ENCODE peak calls at places on chromosomes 5 and 9, in five cellular contexts. B is HL-60; E is CD8-positive, alpha-beta T cell; V is neural progenitor cell; T is glutamatergic neuron. S is an unnamed sample.

GRCh38 chr5:1446602-1447343 is 1.5 kb upstream of the SLC6A3 start:
- DNase-seq in V (peak; percentile 18), T (no peak), E (no peak), B (no peak), S (no peak)

GRCh38 chr5:110377411-110378392 is 348.8 kb downstream of the TMEM232 start:
- DNase-seq in V (peak; percentile 30), B (no peak), E (no peak), T (no peak), S (no peak)

GRCh38 chr5:4700082-4700481 is 440.0 kb upstream of the ADAMTS16 start:
- DNase-seq in E (no peak), T (peak; percentile 91), B (peak; percentile 40), V (peak; percentile 85), S (peak; percentile 65)

GRCh38 chr9:123761905-123762605 is 167.9 kb downstream of the DENND1A start:
- DNase-seq in E (no peak), T (no peak), B (no peak), V (peak; percentile 30), S (no peak)

GRCh38 chr9:133855802-133856592 is 117.8 kb upstream of the SARDH start:
- DNase-seq in E (peak; percentile 1), T (no peak), V (no peak), B (peak; percentile 59), S (peak; percentile 86)

GRCh38 chr5:136128416-136128935 is 4.2 kb upstream of the SMAD5 start:
- DNase-seq in B (no peak), T (no peak), V (no peak), E (no peak), S (no peak)

GRCh38 chr5:149636861-149637246 is 55.6 kb downstream of the ARHGEF37 start:
- DNase-seq in E (peak; percentile 52), V (peak; percentile 80), B (no peak), T (peak; percentile 96), S (no peak)

GRCh38 chr9:130682490-130683121 is 11.0 kb upstream of the EXOSC2 start:
- DNase-seq in V (peak; percentile 90), T (peak; percentile 85), E (peak; percentile 54), B (peak; percentile 64), S (peak; percentile 67)

GRCh38 chr5:6516823-6517222 is 68.2 kb downstream of the UBE2QL1 start:
- DNase-seq in E (no peak), V (no peak), B (no peak), T (no peak), S (no peak)

GRCh38 chr9:76880210-76880609 is 25.7 kb downstream of the PRUNE2 start:
- DNase-seq in T (no peak), V (no peak), B (no peak), E (no peak), S (no peak)

GRCh38 chr5:83306572-83307241 is 164.8 kb upstream of the VCAN start:
- DNase-seq in T (no peak), E (no peak), B (peak; percentile 66), V (no peak), S (peak; percentile 85)

GRCh38 chr9:77433675-77434445 is 214.3 kb downstream of the GNA14 start:
- DNase-seq in T (peak; percentile 74), B (peak; percentile 61), E (peak; percentile 46), V (peak; percentile 78), S (no peak)

GRCh38 chr5:65812648-65813047 is 90.6 kb downstream of the NLN start:
- DNase-seq in T (no peak), B (no peak), V (no peak), E (no peak), S (no peak)

GRCh38 chr5:140214831-140215230 is 39.8 kb downstream of the CYSTM1 start:
- DNase-seq in V (no peak), E (no peak), T (no peak), B (peak; percentile 94), S (no peak)

GRCh38 chr5:42403236-42403635 is 20.0 kb upstream of the GHR start:
- DNase-seq in E (no peak), T (no peak), B (no peak), V (no peak), S (no peak)

GRCh38 chr5:42400474-42400873 is 22.8 kb upstream of the GHR start:
- DNase-seq in B (no peak), T (no peak), E (no peak), V (no peak), S (no peak)

GRCh38 chr5:42399702-42400101 is 23.5 kb upstream of the GHR start:
- DNase-seq in T (no peak), B (no peak), E (no peak), V (no peak), S (no peak)

DNA sequence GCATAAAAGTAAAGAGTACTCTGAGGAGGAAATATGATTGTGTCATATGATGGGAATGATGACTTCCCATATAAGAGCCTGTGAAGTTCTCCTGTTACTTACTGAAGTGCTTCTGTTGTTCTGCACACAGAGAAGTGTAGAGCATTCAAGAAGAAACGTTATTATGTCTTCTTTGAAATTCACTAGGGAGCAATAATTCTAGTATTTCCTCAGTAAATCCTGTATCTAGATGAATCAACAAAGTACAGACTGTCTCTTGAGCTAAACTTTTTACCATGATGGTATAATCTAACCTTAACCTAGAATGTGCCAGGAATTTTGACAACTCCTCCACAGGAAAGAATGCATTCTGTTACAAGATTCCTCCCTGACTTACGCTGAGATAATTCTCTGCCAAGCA is 18.9 kb upstream of the GHR start:
- DNase-seq in E (no peak), T (no peak), V (no peak), B (no peak), S (no peak)
- TF ChIP-seq CTCF in E (no peak), T (no peak), V (no peak), B (no peak), S (no peak)

DNA sequence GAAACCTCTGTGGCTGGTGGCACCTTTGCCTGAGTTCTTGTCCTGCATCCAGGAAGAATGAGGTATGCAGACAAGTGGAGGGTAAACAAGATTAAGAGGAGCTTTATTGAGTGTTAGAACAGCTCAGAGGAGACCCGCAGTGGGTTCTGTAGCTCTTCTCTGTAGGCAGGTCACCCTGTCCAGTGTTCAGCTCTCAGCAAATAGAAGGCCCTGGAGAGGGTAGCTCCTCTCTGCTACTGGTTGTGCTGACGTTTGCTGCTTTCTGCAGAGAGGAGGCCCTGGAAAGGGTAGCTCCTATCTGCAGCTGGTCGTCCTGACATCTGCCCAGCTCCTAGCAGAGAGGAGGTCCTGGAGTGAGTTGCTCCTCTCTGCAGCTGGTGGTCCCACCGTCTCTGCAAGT is 96.8 kb upstream of the CCDC112 start:
- DNase-seq in E (no peak), B (no peak), T (no peak), V (no peak), S (no peak)
- TF ChIP-seq CTCF in E (no peak), B (no peak), T (no peak), V (no peak), S (no peak)

GRCh38 chr9:134983094-134983493 is 65.4 kb upstream of the FCN1 start:
- DNase-seq in T (peak; percentile 55), E (no peak), B (peak; percentile 17), V (peak; percentile 16), S (no peak)
- TF ChIP-seq CTCF in T (peak; percentile 32), E (no peak), B (peak; percentile 31), V (peak; percentile 59), S (peak; percentile 24)

GRCh38 chr5:74015716-74016115 is 389.7 kb downstream of the ARHGEF28 start:
- DNase-seq in B (no peak), T (no peak), V (no peak), E (no peak), S (no peak)

GRCh38 chr5:74017786-74018211 is 391.8 kb downstream of the ARHGEF28 start:
- DNase-seq in E (no peak), B (no peak), T (no peak), V (no peak), S (no peak)

GRCh38 chr5:74019923-74020322 is 393.9 kb downstream of the ARHGEF28 start:
- DNase-seq in E (no peak), T (no peak), V (no peak), B (no peak), S (no peak)

GRCh38 chr5:74016373-74016772 is 390.4 kb downstream of the ARHGEF28 start:
- DNase-seq in B (no peak), V (no peak), E (no peak), T (no peak), S (no peak)

GRCh38 chr5:74017112-74017511 is 391.1 kb downstream of the ARHGEF28 start:
- DNase-seq in T (no peak), B (no peak), V (no peak), E (no peak), S (no peak)
- TF ChIP-seq CTCF in T (no peak), B (no peak), V (no peak), E (no peak), S (no peak)

S was measured in right atrium auricular region.